ENCODE peak calls at places on chromosomes 4 and X, in four cellular contexts. C, Z, R and E are unnamed samples.

GRCh38 chr4:86977621-86978184 is 42.9 kb downstream of the AFF1 start:
- DNase-seq in C (no peak), Z (no peak), R (peak; percentile 80), E (no peak)

GRCh38 chr4:5863461-5864113 is 29.3 kb downstream of the CRMP1 start:
- DNase-seq in C (no peak), Z (peak; percentile 15), R (peak; percentile 91), E (peak; percentile 46)

GRCh38 chrX:148380107-148380506 is 120.3 kb upstream of the AFF2 start:
- DNase-seq in C (no peak), Z (no peak), R (no peak), E (peak; percentile 3)

GRCh38 chr4:114458728-114459127 is 139.9 kb upstream of the UGT8 start:
- DNase-seq in C (no peak), Z (no peak), R (no peak), E (no peak)

GRCh38 chrX:42290608-42291007 is 367.3 kb upstream of the CASK start:
- DNase-seq in C (no peak), Z (no peak), R (no peak), E (no peak)

GRCh38 chr4:48985976-48986653 is at the start of gene CWH43:
- DNase-seq in C (no peak), Z (no peak), R (no peak), E (no peak)

GRCh38 chr4:145679991-145680455 is at the start of gene C4orf51:
- DNase-seq in C (no peak), Z (no peak), R (peak; percentile 57), E (no peak)

GRCh38 chr4:8025668-8026067 is 86.0 kb upstream of the AFAP1 start:
- DNase-seq in C (no peak), Z (no peak), R (no peak), E (no peak)

GRCh38 chrX:6959006-6959405 is 188.5 kb upstream of the STS start:
- DNase-seq in C (no peak), Z (no peak), R (no peak), E (no peak)

GRCh38 chrX:145844886-145845285 is 27.3 kb downstream of the SLITRK2 start:
- DNase-seq in C (no peak), Z (no peak), R (no peak), E (no peak)

GRCh38 chrX:75648803-75649588 is 126.2 kb upstream of the ZDHHC15 start:
- DNase-seq in C (no peak), Z (no peak), R (no peak), E (no peak)

GRCh38 chrX:72243472-72243871 is 4.6 kb upstream of the ERCC6L start:
- DNase-seq in C (no peak), Z (no peak), R (peak; percentile 57), E (no peak)

GRCh38 chr4:156294577-156294976 is 340.9 kb upstream of the CTSO start:
- DNase-seq in C (no peak), Z (no peak), R (peak; percentile 90), E (peak; percentile 21)

GRCh38 chrX:18377802-18378201 is 23.3 kb upstream of the SCML2 start:
- DNase-seq in C (no peak), Z (no peak), R (peak; percentile 19), E (peak; percentile 42)

GRCh38 chr4:140790765-140791164 is 34.6 kb upstream of the TBC1D9 start:
- DNase-seq in C (no peak), Z (no peak), R (no peak), E (peak; percentile 88)

GRCh38 chrX:56026816-56027215 is 205.3 kb upstream of the KLF8 start:
- DNase-seq in C (no peak), Z (no peak), R (no peak), E (no peak)

GRCh38 chr4:38818441-38818976 is 13.9 kb upstream of the TLR1 start:
- DNase-seq in C (no peak), Z (no peak), R (no peak), E (no peak)

GRCh38 chr4:74886490-74886889 is 46.4 kb upstream of the PARM1 start:
- DNase-seq in C (no peak), Z (no peak), R (no peak), E (no peak)

GRCh38 chr4:111562811-111563210 is 582.4 kb upstream of the FAM241A start:
- DNase-seq in C (no peak), Z (no peak), R (no peak), E (no peak)

GRCh38 chr4:121041307-121042090 is 30.8 kb downstream of the NDNF start:
- DNase-seq in C (peak; percentile 57), Z (no peak), R (no peak), E (peak; percentile 21)

GRCh38 chr4:73617256-73617655 is 3.0 kb downstream of the RASSF6 start:
- DNase-seq in C (no peak), Z (no peak), R (no peak), E (no peak)

GRCh38 chrX:12988797-12989196 is 13.9 kb downstream of the TMSB4X start:
- DNase-seq in C (no peak), Z (no peak), R (peak; percentile 71), E (no peak)

GRCh38 chrX:40143001-40143400 is 45.2 kb upstream of the BCOR start:
- DNase-seq in C (no peak), Z (no peak), R (no peak), E (no peak)

GRCh38 chr4:13701937-13702446 is 74.5 kb upstream of the BOD1L1 start:
- DNase-seq in C (no peak), Z (no peak), R (peak; percentile 95), E (no peak)

GRCh38 chr4:100246697-100247096 is 56.4 kb upstream of the DDIT4L start:
- DNase-seq in C (no peak), Z (no peak), R (no peak), E (no peak)

GRCh38 chr4:159150838-159151390 is 48.0 kb downstream of the RAPGEF2 start:
- DNase-seq in C (no peak), Z (no peak), R (no peak), E (no peak)

GRCh38 chrX:96756491-96756890 is 71.8 kb downstream of the DIAPH2 start:
- DNase-seq in C (no peak), Z (no peak), R (no peak), E (no peak)

GRCh38 chr4:104966349-104967033 is 180.2 kb upstream of the TET2 start:
- DNase-seq in C (no peak), Z (no peak), R (no peak), E (no peak)